ENCODE peak calls at places on chromosome 19, in five cellular contexts. B is cardiac fibroblast; J is NCI-H82; C is HFFc6; Z is naive thymus-derived CD4-positive, alpha-beta T cell. S is an unnamed sample.

GRCh38 chr19:34556500-34556899 is 74.9 kb downstream of the WTIP start:
- DNase-seq in Z (no peak), C (no peak), B (peak; percentile 54), J (peak; percentile 53), S (no peak)

GRCh38 chr19:47209323-47210179 is 21.4 kb downstream of the BBC3 start:
- DNase-seq in C (no peak), J (no peak), B (no peak), Z (no peak), S (no peak)

GRCh38 chr19:51610576-51610975 is 19.6 kb downstream of the SIGLEC5 start:
- DNase-seq in C (no peak), Z (no peak), B (no peak), J (no peak), S (no peak)

GRCh38 chr19:29596885-29597525 is 9.1 kb upstream of the POP4 start:
- DNase-seq in B (peak; percentile 21), C (peak; percentile 24), Z (no peak), J (peak; percentile 60), S (peak; percentile 97)

GRCh38 chr19:44305457-44305856 is 632 bp upstream of the ZNF235 start:
- DNase-seq in Z (no peak), B (no peak), C (no peak), J (no peak), S (no peak)

GRCh38 chr19:29687244-29687896 is 22.1 kb downstream of the PLEKHF1 start:
- DNase-seq in C (peak; percentile 96), J (no peak), Z (no peak), B (peak; percentile 96), S (no peak)

GRCh38 chr19:3234800-3235199 is 10.3 kb downstream of the CELF5 start:
- DNase-seq in B (no peak), C (no peak), Z (no peak), J (no peak), S (no peak)

GRCh38 chr19:38433268-38433733 is at the start of gene RYR1:
- DNase-seq in J (peak; percentile 87), B (peak; percentile 26), Z (no peak), C (no peak), S (no peak)

GRCh38 chr19:44925114-44925891 is 10.9 kb downstream of the APOC1 start:
- DNase-seq in J (no peak), C (no peak), B (peak; percentile 95), Z (no peak), S (no peak)

GRCh38 chr19:17302391-17303166 is 646 bp downstream of the ABHD8 start:
- DNase-seq in B (no peak), C (no peak), J (peak; percentile 75), Z (no peak), S (no peak)

GRCh38 chr19:14442904-14443631 is 10.0 kb downstream of the PKN1 start:
- DNase-seq in C (no peak), B (no peak), J (no peak), Z (no peak), S (no peak)

GRCh38 chr19:16739546-16739945 is 19.9 kb downstream of the NWD1 start:
- DNase-seq in Z (no peak), J (no peak), C (no peak), B (no peak), S (no peak)

GRCh38 chr19:27720155-27720554 is 1492.8 kb downstream of the UQCRFS1 start:
- DNase-seq in J (no peak), C (no peak), Z (no peak), B (no peak), S (no peak)

GRCh38 chr19:40284501-40285352 is at the start of gene AKT2:
- DNase-seq in B (peak; percentile 71), C (no peak), Z (peak; percentile 85), J (peak; percentile 90), S (peak; percentile 74)

GRCh38 chr19:10961763-10962536 is 1.1 kb downstream of the SMARCA4 start:
- DNase-seq in J (peak; percentile 42), B (no peak), C (no peak), Z (no peak), S (no peak)

GRCh38 chr19:50838239-50838638 is 4.9 kb upstream of the KLK15 start:
- DNase-seq in Z (no peak), B (no peak), C (no peak), J (no peak), S (no peak)

GRCh38 chr19:1852294-1852646 is 4.0 kb upstream of the REXO1 start:
- DNase-seq in Z (no peak), C (no peak), J (peak; percentile 38), B (no peak), S (no peak)

GRCh38 chr19:58067240-58067912 is 8.3 kb downstream of the ZNF135 start:
- DNase-seq in C (no peak), J (no peak), B (no peak), Z (no peak), S (no peak)

GRCh38 chr19:32368781-32369180 is 23.4 kb downstream of the ZNF507 start:
- DNase-seq in C (no peak), J (no peak), B (no peak), Z (no peak), S (no peak)

GRCh38 chr19:485583-486236 is 10.6 kb upstream of the MADCAM1 start:
- DNase-seq in C (no peak), B (peak; percentile 11), Z (no peak), J (peak; percentile 29), S (no peak)